ENCODE peak calls at places on chromosomes 7 and 10, in ten cellular contexts. Y, P, I, C, J, A, X, N, L and Z are unnamed samples.

GRCh38 chr10:90197766-90198165 is 496.4 kb downstream of the KIF20B start:
- DNase-seq in P (no peak), N (no peak), Y (no peak), J (peak; percentile 29), C (no peak), A (peak; percentile 83), X (no peak), L (peak; percentile 5), I (no peak), Z (no peak)

GRCh38 chr7:1693419-1693990 is 23.4 kb downstream of the ELFN1 start:
- DNase-seq in J (no peak), N (peak; percentile 12), P (peak; percentile 41), L (no peak), A (no peak), X (no peak), C (peak; percentile 54), I (no peak), Y (peak; percentile 11), Z (no peak)

GRCh38 chr10:34477229-34477628 is 337.9 kb downstream of the PARD3 start:
- DNase-seq in L (no peak), C (no peak), A (no peak), P (no peak), J (no peak), I (no peak), Y (no peak), N (no peak), X (no peak), Z (no peak)

GRCh38 chr10:99430116-99430450 is 341 bp downstream of the GOT1 start:
- DNase-seq in C (no peak), N (no peak), A (peak; percentile 1), I (no peak), X (no peak), L (peak; percentile 63), Y (no peak), J (no peak), P (no peak), Z (no peak)

GRCh38 chr10:26372513-26373354 is 65.4 kb upstream of the APBB1IP start:
- DNase-seq in J (no peak), C (no peak), N (no peak), Y (no peak), X (no peak), L (no peak), P (no peak), I (no peak), A (no peak), Z (no peak)

GRCh38 chr7:78535655-78536054 is 737.1 kb downstream of the PHTF2 start:
- DNase-seq in Y (no peak), J (no peak), P (no peak), I (no peak), X (no peak), A (no peak), C (no peak), L (no peak), N (no peak), Z (no peak)

GRCh38 chr7:134155871-134156270 is 28.7 kb downstream of the LRGUK start:
- DNase-seq in I (no peak), L (no peak), Y (no peak), P (no peak), N (no peak), C (no peak), J (no peak), X (no peak), A (no peak), Z (no peak)

GRCh38 chr7:33300131-33300530 is 170.8 kb downstream of the BBS9 start:
- DNase-seq in N (no peak), P (no peak), X (no peak), C (no peak), I (no peak), L (no peak), J (no peak), Y (no peak), A (no peak), Z (no peak)

GRCh38 chr10:133104972-133105495 is 17.3 kb downstream of the ADGRA1 start:
- DNase-seq in J (no peak), P (no peak), I (no peak), Y (no peak), C (no peak), X (no peak), A (no peak), L (peak; percentile 28), N (no peak), Z (no peak)

GRCh38 chr7:133572087-133572486 is 319.2 kb downstream of the EXOC4 start:
- DNase-seq in X (no peak), J (no peak), L (peak; percentile 10), A (no peak), P (no peak), I (no peak), N (no peak), C (no peak), Y (no peak), Z (no peak)

DNA sequence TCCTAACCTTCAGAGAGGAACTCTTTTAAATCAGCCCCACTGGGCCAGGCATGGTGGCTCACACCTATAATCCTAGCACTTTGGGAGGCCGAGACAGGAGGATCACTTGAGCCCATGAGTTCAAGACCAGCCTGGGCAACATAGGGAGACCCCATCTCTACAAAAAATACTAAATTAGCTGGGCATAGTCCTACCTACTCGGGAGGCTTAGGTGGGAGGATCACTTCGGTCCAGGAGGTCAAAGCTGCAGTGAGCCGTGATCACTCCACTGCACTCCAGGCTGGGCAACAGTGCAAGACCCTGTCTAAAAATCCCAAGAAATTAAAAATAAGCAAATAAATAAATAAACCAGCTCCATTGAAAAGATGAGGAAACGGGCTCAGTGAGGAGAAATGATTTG is 45.2 kb upstream of the SLF2 start:
- DNase-seq in A (no peak), I (no peak), L (no peak), C (no peak), N (no peak), P (no peak), X (no peak), Y (no peak), J (no peak), Z (no peak)
- H3K27ac ChIP-seq in A (no peak overlapping the region), I (no peak overlapping the region), L (no peak overlapping the region), C (no peak overlapping the region), N (no peak overlapping the region), P (no peak overlapping the region), X (no peak overlapping the region), Y (no peak overlapping the region), J (no peak overlapping the region), Z (no peak overlapping the region)

GRCh38 chr10:67794909-67795460 is 43.0 kb downstream of the DNAJC12 start:
- DNase-seq in A (no peak), J (no peak), C (peak; percentile 72), L (no peak), Y (no peak), N (no peak), X (no peak), I (no peak), P (no peak), Z (no peak)
- H3K4me1 ChIP-seq in A (no peaks in the 10 kb centered on the region), J (peaks cover 2% of the 10 kb centered on the region), C (no peaks in the 10 kb centered on the region), L (peaks cover 16% of the 10 kb centered on the region), Y (peaks cover 2% of the 10 kb centered on the region), N (no peaks in the 10 kb centered on the region), X (no peaks in the 10 kb centered on the region), I (no peaks in the 10 kb centered on the region), P (no peaks in the 10 kb centered on the region), Z (peaks cover 4% of the 10 kb centered on the region)

GRCh38 chr10:103697787-103698186 is 157.6 kb downstream of the SH3PXD2A start:
- DNase-seq in N (no peak), Y (no peak), L (no peak), J (no peak), X (no peak), C (no peak), P (no peak), I (no peak), A (no peak), Z (no peak)

GRCh38 chr10:103696094-103696410 is 159.3 kb downstream of the SH3PXD2A start:
- DNase-seq in N (no peak), A (no peak), J (no peak), X (no peak), Y (no peak), C (no peak), P (no peak), L (no peak), I (no peak), Z (no peak)

GRCh38 chr10:103695584-103696005 is 159.8 kb downstream of the SH3PXD2A start:
- DNase-seq in X (no peak), P (no peak), I (no peak), L (peak; percentile 85), N (no peak), A (peak; percentile 17), Y (no peak), C (no peak), J (no peak), Z (no peak)

GRCh38 chr10:103698266-103698665 is 157.1 kb downstream of the SH3PXD2A start:
- DNase-seq in N (no peak), Y (no peak), A (no peak), C (no peak), L (no peak), P (no peak), X (no peak), J (no peak), I (no peak), Z (no peak)

GRCh38 chr10:103696411-103697145 is 158.8 kb downstream of the SH3PXD2A start:
- DNase-seq in C (peak; percentile 88), Y (no peak), X (peak; percentile 94), P (no peak), L (peak; percentile 98), I (peak; percentile 83), N (peak; percentile 69), A (peak; percentile 97), J (peak; percentile 92), Z (peak; percentile 29)
- H3K4me3 ChIP-seq in C (no peak overlapping the region), Y (no peak overlapping the region), X (no peak overlapping the region), P (no peak overlapping the region), L (peak overlapping the region; percentile 17), I (peak overlapping the region; percentile 14), N (no peak overlapping the region), A (no peak overlapping the region), J (no peak overlapping the region), Z (no peak overlapping the region)

GRCh38 chr10:5440206-5440605 is 27.8 kb downstream of the NET1 start:
- DNase-seq in X (no peak), I (no peak), Y (no peak), L (no peak), C (no peak), N (no peak), A (no peak), J (no peak), P (no peak), Z (no peak)

GRCh38 chr10:5443429-5443828 is 31.1 kb downstream of the NET1 start:
- DNase-seq in N (no peak), I (no peak), X (no peak), C (no peak), L (no peak), J (no peak), A (no peak), Y (no peak), P (no peak), Z (no peak)

GRCh38 chr10:5442990-5443370 is 30.6 kb downstream of the NET1 start:
- DNase-seq in I (no peak), Y (no peak), A (no peak), P (no peak), L (no peak), X (no peak), C (no peak), N (no peak), J (no peak), Z (no peak)

GRCh38 chr10:5442056-5442989 is 30.0 kb downstream of the NET1 start:
- DNase-seq in C (no peak), X (no peak), N (no peak), Y (no peak), P (no peak), I (peak; percentile 38), J (peak; percentile 55), A (no peak), L (peak; percentile 57), Z (peak; percentile 63)

DNA sequence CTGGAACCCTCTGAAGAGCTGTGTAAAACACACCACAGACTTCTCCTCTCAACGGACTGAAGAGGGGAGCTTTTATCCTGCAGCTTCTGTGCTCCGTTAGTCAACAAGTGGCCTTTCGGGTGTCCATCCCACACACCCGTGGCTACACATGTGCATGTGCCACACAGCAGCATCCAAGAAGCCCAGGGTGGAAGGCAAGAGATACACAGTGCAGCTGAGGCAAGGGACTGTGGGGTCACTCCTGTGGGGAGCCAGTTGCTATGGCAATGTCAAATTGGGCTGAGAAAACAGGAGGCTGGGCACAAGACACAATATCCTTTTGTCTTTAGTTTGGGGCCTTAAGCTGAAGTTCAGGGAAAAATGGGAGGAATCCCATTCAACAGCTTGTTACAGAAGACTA is 28.7 kb downstream of the NET1 start:
- DNase-seq in Y (no peak), L (no peak), A (no peak), N (no peak), X (no peak), P (no peak), C (no peak), I (no peak), J (no peak), Z (no peak)
- H3K27ac ChIP-seq in Y (no peak overlapping the region), L (no peak overlapping the region), A (no peak overlapping the region), N (no peak overlapping the region), X (no peak overlapping the region), P (no peak overlapping the region), C (no peak overlapping the region), I (no peak overlapping the region), J (no peak overlapping the region), Z (no peak overlapping the region)